ENCODE peak calls at places on chromosomes 3 and 15, in six cellular contexts. One of them, this sample, is unnamed.

GRCh38 chr3:36373084-36373483 is 7.2 kb upstream of the STAC start:
- DNase-seq in A172: peak; percentile 89
- DNase-seq in H7: no peak
- DNase-seq in endothelial cell: no peak
- DNase-seq in left ventricle myocardium inferior: no peak
- DNase-seq in EL: peak; percentile 66
- DNase-seq in this sample: no peak

GRCh38 chr3:65828706-65829105 is 210.0 kb downstream of the MAGI1 start:
- DNase-seq in left ventricle myocardium inferior: no peak
- DNase-seq in A172: peak; percentile 53
- DNase-seq in EL: peak; percentile 67
- DNase-seq in endothelial cell: no peak
- DNase-seq in H7: peak; percentile 8
- DNase-seq in this sample: no peak

GRCh38 chr3:47617061-47618010 is 38.7 kb upstream of the CSPG5 start:
- DNase-seq in A172: no peak
- DNase-seq in left ventricle myocardium inferior: no peak
- DNase-seq in H7: no peak
- DNase-seq in endothelial cell: no peak
- DNase-seq in EL: peak; percentile 26
- DNase-seq in this sample: no peak

GRCh38 chr15:99686290-99686689 is 46.9 kb downstream of the LYSMD4 start:
- DNase-seq in EL: no peak
- DNase-seq in left ventricle myocardium inferior: no peak
- DNase-seq in endothelial cell: no peak
- DNase-seq in A172: no peak
- DNase-seq in H7: no peak
- DNase-seq in this sample: no peak

GRCh38 chr3:50128001-50128400 is 27.1 kb upstream of the SEMA3F start:
- DNase-seq in A172: no peak
- DNase-seq in H7: no peak
- DNase-seq in endothelial cell: no peak
- DNase-seq in EL: no peak
- DNase-seq in left ventricle myocardium inferior: no peak
- DNase-seq in this sample: no peak

GRCh38 chr3:39762537-39762936 is 46.9 kb upstream of the MYRIP start:
- DNase-seq in endothelial cell: no peak
- DNase-seq in EL: no peak
- DNase-seq in A172: no peak
- DNase-seq in left ventricle myocardium inferior: no peak
- DNase-seq in H7: no peak
- DNase-seq in this sample: no peak

GRCh38 chr15:25176991-25177954 is 222.5 kb downstream of the SNRPN start:
- DNase-seq in left ventricle myocardium inferior: peak; percentile 9
- DNase-seq in A172: no peak
- DNase-seq in EL: no peak
- DNase-seq in endothelial cell: peak; percentile 3
- DNase-seq in H7: peak; percentile 39
- DNase-seq in this sample: no peak

GRCh38 chr3:13546667-13547171 is 2.2 kb upstream of the FBLN2 start:
- DNase-seq in endothelial cell: no peak
- DNase-seq in left ventricle myocardium inferior: peak; percentile 72
- DNase-seq in H7: peak; percentile 59
- DNase-seq in EL: peak; percentile 85
- DNase-seq in A172: peak; percentile 89
- DNase-seq in this sample: no peak

GRCh38 chr15:40282144-40282869 is 557 bp downstream of the ANKRD63 start:
- DNase-seq in H7: peak; percentile 93
- DNase-seq in endothelial cell: peak; percentile 51
- DNase-seq in A172: no peak
- DNase-seq in EL: peak; percentile 32
- DNase-seq in left ventricle myocardium inferior: peak; percentile 44
- DNase-seq in this sample: peak; percentile 29

GRCh38 chr3:139281512-139282196 is 62.2 kb upstream of the MRPS22 start:
- DNase-seq in EL: peak; percentile 77
- DNase-seq in left ventricle myocardium inferior: no peak
- DNase-seq in H7: no peak
- DNase-seq in endothelial cell: no peak
- DNase-seq in A172: no peak
- DNase-seq in this sample: no peak

GRCh38 chr3:157542711-157543485 is 39.7 kb upstream of the VEPH1 start:
- DNase-seq in H7: peak; percentile 81
- DNase-seq in EL: peak; percentile 79
- DNase-seq in endothelial cell: peak; percentile 38
- DNase-seq in left ventricle myocardium inferior: peak; percentile 82
- DNase-seq in A172: peak; percentile 49
- DNase-seq in this sample: no peak

This sample was measured in T-helper 1 cell.